ENCODE peak calls at places on chromosomes 11 and 22, in four cellular contexts. One of them, this sample, is unnamed.

GRCh38 chr11:130478881-130479280 is 30.4 kb downstream of the ADAMTS15 start:
- DNase-seq in H1: no peak
- DNase-seq in K562: no peak
- DNase-seq in HCT116: no peak
- DNase-seq in this sample: no peak

GRCh38 chr11:44016129-44016528 is 31.7 kb upstream of the ACCSL start:
- DNase-seq in HCT116: no peak
- DNase-seq in H1: no peak
- DNase-seq in K562: no peak
- DNase-seq in this sample: no peak

GRCh38 chr11:6320411-6321207 is at the start of gene CAVIN3:
- DNase-seq in K562: no peak
- DNase-seq in H1: no peak
- DNase-seq in HCT116: peak; percentile 48
- DNase-seq in this sample: peak; percentile 43

GRCh38 chr11:71179877-71180276 is 72.5 kb downstream of the SHANK2 start:
- DNase-seq in H1: no peak
- DNase-seq in K562: no peak
- DNase-seq in HCT116: no peak
- DNase-seq in this sample: no peak

GRCh38 chr11:2834893-2835767 is 50.4 kb downstream of the CDKN1C start:
- DNase-seq in HCT116: no peak
- DNase-seq in H1: no peak
- DNase-seq in K562: no peak
- DNase-seq in this sample: no peak

GRCh38 chr11:98561877-98562395 is 458.8 kb upstream of the CNTN5 start:
- DNase-seq in H1: no peak
- DNase-seq in HCT116: no peak
- DNase-seq in K562: no peak
- DNase-seq in this sample: no peak

GRCh38 chr11:134363592-134363991 is 31.8 kb downstream of the GLB1L2 start:
- DNase-seq in HCT116: no peak
- DNase-seq in H1: no peak
- DNase-seq in K562: no peak
- DNase-seq in this sample: no peak

GRCh38 chr22:43151251-43152000 is at the start of gene TSPO:
- DNase-seq in HCT116: no peak
- DNase-seq in H1: no peak
- DNase-seq in K562: peak; percentile 84
- DNase-seq in this sample: no peak

GRCh38 chr11:19168090-19168489 is 33.7 kb downstream of the CSRP3 start:
- DNase-seq in K562: no peak
- DNase-seq in H1: no peak
- DNase-seq in HCT116: no peak
- DNase-seq in this sample: no peak

GRCh38 chr11:60916669-60917206 is 2.8 kb downstream of the TMEM109 start:
- DNase-seq in H1: no peak
- DNase-seq in K562: no peak
- DNase-seq in HCT116: no peak
- DNase-seq in this sample: no peak

GRCh38 chr11:74818283-74818946 is 69.8 kb downstream of the RNF169 start:
- DNase-seq in K562: no peak
- DNase-seq in H1: no peak
- DNase-seq in HCT116: no peak
- DNase-seq in this sample: no peak

GRCh38 chr11:46416656-46417055 is 25.1 kb upstream of the CHRM4 start:
- DNase-seq in HCT116: no peak
- DNase-seq in K562: no peak
- DNase-seq in H1: no peak
- DNase-seq in this sample: no peak

GRCh38 chr11:9180784-9181183 is 84.4 kb downstream of the DENND5A start:
- DNase-seq in K562: no peak
- DNase-seq in HCT116: no peak
- DNase-seq in H1: no peak
- DNase-seq in this sample: no peak

GRCh38 chr11:35892166-35892565 is 51.7 kb upstream of the LDLRAD3 start:
- DNase-seq in K562: no peak
- DNase-seq in H1: no peak
- DNase-seq in HCT116: no peak
- DNase-seq in this sample: no peak

GRCh38 chr11:6251990-6252473 is 7.6 kb upstream of the CCKBR start:
- DNase-seq in HCT116: no peak
- DNase-seq in H1: no peak
- DNase-seq in K562: peak; percentile 18
- DNase-seq in this sample: no peak

GRCh38 chr11:26229270-26229669 is 102.7 kb upstream of the ANO3 start:
- DNase-seq in H1: no peak
- DNase-seq in K562: no peak
- DNase-seq in HCT116: no peak
- DNase-seq in this sample: no peak

GRCh38 chr22:19868773-19869471 is 14.2 kb upstream of the GNB1L start:
- DNase-seq in HCT116: no peak
- DNase-seq in H1: no peak
- DNase-seq in K562: no peak
- DNase-seq in this sample: no peak

GRCh38 chr11:71498091-71498490 is 29.0 kb upstream of the KRTAP5-7 start:
- DNase-seq in K562: no peak
- DNase-seq in H1: no peak
- DNase-seq in HCT116: no peak
- DNase-seq in this sample: no peak

GRCh38 chr11:120236169-120237107 is 3.5 kb upstream of the POU2F3 start:
- DNase-seq in HCT116: peak; percentile 37
- DNase-seq in K562: peak; percentile 36
- DNase-seq in H1: no peak
- DNase-seq in this sample: no peak

GRCh38 chr22:48443680-48444079 is 1384.0 kb downstream of the BRD1 start:
- DNase-seq in H1: no peak
- DNase-seq in K562: no peak
- DNase-seq in HCT116: no peak
- DNase-seq in this sample: no peak

GRCh38 chr22:30396871-30397655 is at the start of gene SEC14L2:
- DNase-seq in H1: no peak
- DNase-seq in K562: no peak
- DNase-seq in HCT116: peak; percentile 43
- DNase-seq in this sample: no peak

GRCh38 chr11:116948375-116948774 is 111.0 kb upstream of the APOA1 start:
- DNase-seq in H1: no peak
- DNase-seq in HCT116: peak; percentile 42
- DNase-seq in K562: no peak
- DNase-seq in this sample: no peak

GRCh38 chr22:48277868-48278581 is 1515.6 kb downstream of the TBC1D22A start:
- DNase-seq in HCT116: no peak
- DNase-seq in H1: no peak
- DNase-seq in K562: no peak
- DNase-seq in this sample: no peak

GRCh38 chr22:32558681-32559355 is 84.2 kb downstream of the FBXO7 start:
- DNase-seq in H1: no peak
- DNase-seq in HCT116: peak; percentile 75
- DNase-seq in K562: no peak
- DNase-seq in this sample: no peak

GRCh38 chr11:45048870-45049825 is 97.3 kb upstream of the PRDM11 start:
- DNase-seq in K562: no peak
- DNase-seq in HCT116: no peak
- DNase-seq in H1: no peak
- DNase-seq in this sample: no peak

GRCh38 chr11:17014321-17014773 is at the start of gene PLEKHA7:
- DNase-seq in HCT116: no peak
- DNase-seq in H1: no peak
- DNase-seq in K562: peak; percentile 48
- DNase-seq in this sample: no peak

GRCh38 chr11:47915407-47916137 is 64.8 kb upstream of the PTPRJ start:
- DNase-seq in HCT116: no peak
- DNase-seq in H1: no peak
- DNase-seq in K562: no peak
- DNase-seq in this sample: no peak

GRCh38 chr11:22467741-22468140 is 129.6 kb downstream of the SLC17A6 start:
- DNase-seq in H1: no peak
- DNase-seq in HCT116: no peak
- DNase-seq in K562: no peak
- DNase-seq in this sample: no peak

GRCh38 chr11:22474621-22475020 is 136.4 kb downstream of the SLC17A6 start:
- DNase-seq in K562: no peak
- DNase-seq in HCT116: no peak
- DNase-seq in H1: no peak
- DNase-seq in this sample: no peak

GRCh38 chr11:22476589-22476988 is 138.4 kb downstream of the SLC17A6 start:
- DNase-seq in K562: no peak
- DNase-seq in HCT116: no peak
- DNase-seq in H1: no peak
- DNase-seq in this sample: no peak

GRCh38 chr11:22471405-22471804 is 133.2 kb downstream of the SLC17A6 start:
- DNase-seq in H1: no peak
- DNase-seq in HCT116: no peak
- DNase-seq in K562: no peak
- DNase-seq in this sample: no peak

DNA sequence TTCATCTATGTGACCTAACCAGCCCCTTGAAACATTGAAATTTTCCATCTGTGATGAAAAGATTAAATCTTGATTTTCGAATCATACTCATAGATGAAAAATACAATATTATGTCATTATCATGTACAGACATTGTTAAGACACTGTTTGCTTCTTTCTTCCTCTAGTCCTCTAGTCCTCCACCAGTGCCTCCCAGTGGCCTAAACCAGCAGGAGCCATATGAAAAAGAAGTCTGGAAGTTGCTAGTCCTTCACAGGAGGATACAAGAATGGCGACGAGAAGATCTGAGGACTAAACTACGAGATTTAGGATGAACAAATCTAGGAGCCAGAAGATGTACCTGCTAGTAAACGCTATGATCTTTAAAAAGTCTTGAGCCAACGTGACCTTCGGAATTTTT is 134.1 kb downstream of the SLC17A6 start:
- DNase-seq in H1: no peak
- DNase-seq in HCT116: no peak
- DNase-seq in K562: no peak
- DNase-seq in this sample: no peak
- H3K4me1 ChIP-seq in H1: no peaks in the 10 kb centered on the region
- H3K4me1 ChIP-seq in HCT116: no peaks in the 10 kb centered on the region
- H3K4me1 ChIP-seq in K562: no peaks in the 10 kb centered on the region
- H3K4me1 ChIP-seq in this sample: no peaks in the 10 kb centered on the region

DNA sequence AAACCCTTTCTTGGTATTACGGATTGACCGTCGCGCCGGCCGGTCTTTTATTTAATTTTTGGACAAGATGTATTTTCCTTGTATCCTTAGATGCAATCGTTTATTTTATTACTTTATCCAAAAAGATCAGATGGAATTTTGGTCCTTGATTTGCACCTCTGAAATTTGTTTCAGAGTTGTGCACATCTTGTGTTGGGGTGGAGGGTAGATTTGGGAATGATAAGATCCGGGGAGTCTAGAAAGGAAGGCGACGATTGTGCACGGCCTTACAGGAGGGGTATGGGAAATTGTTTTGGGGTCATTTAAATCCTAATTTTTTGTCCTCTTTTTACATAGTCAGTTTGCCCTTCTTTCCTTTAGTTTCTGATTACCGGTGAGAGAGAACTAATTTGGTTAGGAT is 1.4 kb downstream of the KDM2A start:
- DNase-seq in K562: no peak
- DNase-seq in H1: no peak
- DNase-seq in HCT116: no peak
- DNase-seq in this sample: no peak
- TF ChIP-seq EGR1 in K562: no peak
- TF ChIP-seq EGR1 in H1: no peak
- TF ChIP-seq EGR1 in HCT116: no peak
- TF ChIP-seq EGR1 in this sample: no peak

GRCh38 chr11:66469441-66469840 is 2.7 kb downstream of the PELI3 start:
- DNase-seq in K562: no peak
- DNase-seq in H1: no peak
- DNase-seq in HCT116: no peak
- DNase-seq in this sample: no peak

GRCh38 chr11:66470015-66470414 is 3.3 kb downstream of the PELI3 start:
- DNase-seq in HCT116: no peak
- DNase-seq in K562: no peak
- DNase-seq in H1: no peak
- DNase-seq in this sample: no peak

GRCh38 chr11:66467756-66468155 is 1.1 kb downstream of the PELI3 start:
- DNase-seq in HCT116: no peak
- DNase-seq in K562: no peak
- DNase-seq in H1: no peak
- DNase-seq in this sample: no peak

GRCh38 chr11:66467034-66467659 is 442 bp downstream of the PELI3 start:
- DNase-seq in HCT116: no peak
- DNase-seq in H1: no peak
- DNase-seq in K562: no peak
- DNase-seq in this sample: no peak

GRCh38 chr11:66468691-66469090 is 2.0 kb downstream of the PELI3 start:
- DNase-seq in HCT116: no peak
- DNase-seq in H1: no peak
- DNase-seq in K562: no peak
- DNase-seq in this sample: no peak
- H3K9ac ChIP-seq in HCT116: no peak overlapping the region
- H3K9ac ChIP-seq in H1: no peak overlapping the region
- H3K9ac ChIP-seq in K562: no peak overlapping the region
- H3K9ac ChIP-seq in this sample: no peak overlapping the region

GRCh38 chr22:41919357-41920224 is 4.7 kb upstream of the SHISA8 start:
- DNase-seq in K562: peak; percentile 70
- DNase-seq in H1: peak; percentile 72
- DNase-seq in HCT116: no peak
- DNase-seq in this sample: peak; percentile 71
- H3K4me1 ChIP-seq in K562: peaks cover 6% of the 10 kb centered on the region
- H3K4me1 ChIP-seq in H1: no peaks in the 10 kb centered on the region
- H3K4me1 ChIP-seq in HCT116: peaks cover 10% of the 10 kb centered on the region
- H3K4me1 ChIP-seq in this sample: peaks cover 72% of the 10 kb centered on the region

This sample was measured in GM12878.